ENCODE peak calls at places on chromosome 13, in six cellular contexts. J is thoracic aorta; G is activated effector memory CD4-positive, alpha-beta T cell treated with Interleukin-2 at 50 U/mL for 16 hours; H is CD4-positive, alpha-beta T cell; D is fibroblast of pulmonary artery; S is natural killer cell treated with Interleukin-12 subunit alpha and Interleukin-12 subunit beta and Interleukin-15 and Interleukin-18, amount 100 ng/mL, for 72 hours. L is an unnamed sample.

GRCh38 chr13:42495751-42496150 is 78.2 kb upstream of the TNFSF11 start:
- DNase-seq in J (no peak), G (no peak), H (no peak), D (no peak), S (no peak), L (no peak)

GRCh38 chr13:93235258-93236015 is 8.8 kb downstream of the GPC6 start:
- DNase-seq in J (no peak), G (no peak), H (no peak), D (peak; percentile 40), S (no peak), L (peak; percentile 50)

GRCh38 chr13:103188688-103189326 is 122.6 kb upstream of the SLC10A2 start:
- DNase-seq in J (no peak), G (no peak), H (no peak), D (peak; percentile 60), S (no peak), L (peak; percentile 22)

GRCh38 chr13:84607614-84608013 is 725.3 kb upstream of the SLITRK1 start:
- DNase-seq in J (peak; percentile 6), G (no peak), H (no peak), D (peak; percentile 70), S (no peak), L (peak; percentile 0)

GRCh38 chr13:42334329-42334706 is 62.4 kb downstream of the AKAP11 start:
- DNase-seq in J (no peak), G (no peak), H (no peak), D (no peak), S (no peak), L (no peak)

GRCh38 chr13:47841131-47841530 is 159.9 kb downstream of the SUCLA2 start:
- DNase-seq in J (no peak), G (no peak), H (no peak), D (peak; percentile 35), S (no peak), L (no peak)

GRCh38 chr13:108961542-108962125 is 332.2 kb downstream of the MYO16 start:
- DNase-seq in J (no peak), G (no peak), H (no peak), D (peak; percentile 71), S (no peak), L (peak; percentile 72)

GRCh38 chr13:61084983-61085382 is 330.7 kb downstream of the PCDH20 start:
- DNase-seq in J (no peak), G (no peak), H (no peak), D (no peak), S (no peak), L (no peak)

GRCh38 chr13:52707375-52707774 is 32.2 kb downstream of the CNMD start:
- DNase-seq in J (no peak), G (no peak), H (no peak), D (no peak), S (no peak), L (no peak)

GRCh38 chr13:109734002-109734785 is 52.2 kb downstream of the IRS2 start:
- DNase-seq in J (no peak), G (no peak), H (no peak), D (no peak), S (no peak), L (no peak)

GRCh38 chr13:108346376-108346775 is 76.9 kb downstream of the TNFSF13B start:
- DNase-seq in J (no peak), G (peak; percentile 26), H (no peak), D (no peak), S (no peak), L (no peak)

GRCh38 chr13:49400755-49401659 is 42.9 kb downstream of the CAB39L start:
- DNase-seq in J (no peak), G (no peak), H (no peak), D (peak; percentile 70), S (no peak), L (peak; percentile 96)

GRCh38 chr13:41356788-41357187 is 45.7 kb downstream of the NAA16 start:
- DNase-seq in J (no peak), G (peak; percentile 23), H (peak; percentile 18), D (peak; percentile 24), S (no peak), L (no peak)

GRCh38 chr13:71290963-71291937 is 575.8 kb downstream of the DACH1 start:
- DNase-seq in J (no peak), G (peak; percentile 19), H (peak; percentile 47), D (peak; percentile 11), S (peak; percentile 82), L (peak; percentile 62)

GRCh38 chr13:105177265-105177900 is 1358.1 kb downstream of the EFNB2 start:
- DNase-seq in J (no peak), G (no peak), H (no peak), D (no peak), S (no peak), L (peak; percentile 1)

GRCh38 chr13:71242191-71242590 is 624.8 kb downstream of the DACH1 start:
- DNase-seq in J (no peak), G (no peak), H (no peak), D (peak; percentile 11), S (no peak), L (no peak)

GRCh38 chr13:61383101-61383500 is 32.5 kb downstream of the PCDH20 start:
- DNase-seq in J (no peak), G (no peak), H (no peak), D (no peak), S (no peak), L (no peak)

GRCh38 chr13:103130681-103131210 is 64.5 kb upstream of the SLC10A2 start:
- DNase-seq in J (no peak), G (no peak), H (no peak), D (no peak), S (no peak), L (no peak)

GRCh38 chr13:109249780-109250528 is 536.4 kb downstream of the IRS2 start:
- DNase-seq in J (no peak), G (no peak), H (no peak), D (no peak), S (no peak), L (no peak)

GRCh38 chr13:24183741-24184182 is 23.2 kb downstream of the SPATA13 start:
- DNase-seq in J (no peak), G (no peak), H (no peak), D (no peak), S (no peak), L (no peak)

GRCh38 chr13:51501592-51502205 is 48.9 kb upstream of the INTS6 start:
- DNase-seq in J (no peak), G (no peak), H (no peak), D (peak; percentile 56), S (no peak), L (peak; percentile 19)

GRCh38 chr13:31968473-31968872 is 63.1 kb upstream of the FRY start:
- DNase-seq in J (no peak), G (no peak), H (no peak), D (peak; percentile 64), S (no peak), L (peak; percentile 68)

GRCh38 chr13:26485786-26486185 is 71.7 kb upstream of the WASF3 start:
- DNase-seq in J (no peak), G (no peak), H (no peak), D (no peak), S (no peak), L (no peak)

GRCh38 chr13:101487046-101487830 is 34.8 kb downstream of the ITGBL1 start:
- DNase-seq in J (no peak), G (no peak), H (no peak), D (no peak), S (no peak), L (no peak)

L was measured in fibroblast of villous mesenchyme.